ENCODE peak calls at places on chromosomes 11 and 22, in five cellular contexts. E is chondrocyte; W is CD8-positive, alpha-beta memory T cell; U is tibial artery; H is effector CD8-positive, alpha-beta T cell. I is an unnamed sample.

GRCh38 chr11:107354780-107355179 is 102.8 kb downstream of the CWF19L2 start:
- DNase-seq in E (no peak), W (no peak), U (no peak), H (no peak), I (no peak)

GRCh38 chr11:5658318-5658717 is 26.6 kb downstream of the TRIM5 start:
- DNase-seq in E (no peak), W (no peak), U (no peak), H (no peak), I (no peak)

GRCh38 chr22:49573109-49573765 is 254.4 kb downstream of the BRD1 start:
- DNase-seq in E (no peak), W (no peak), U (peak; percentile 56), H (no peak), I (no peak)

GRCh38 chr11:132973686-132974085 is 558.6 kb downstream of the OPCML start:
- DNase-seq in E (no peak), W (no peak), U (no peak), H (no peak), I (no peak)

GRCh38 chr11:120877746-120878365 is 146.0 kb upstream of the TBCEL start:
- DNase-seq in E (no peak), W (no peak), U (no peak), H (no peak), I (no peak)

GRCh38 chr11:697028-697491 is 1.4 kb downstream of the TMEM80 start:
- DNase-seq in E (no peak), W (no peak), U (no peak), H (no peak), I (no peak)

GRCh38 chr11:133840479-133840941 is 4.8 kb downstream of the SPATA19 start:
- DNase-seq in E (no peak), W (no peak), U (no peak), H (no peak), I (no peak)

GRCh38 chr22:31120230-31120629 is 2.5 kb upstream of the INPP5J start:
- DNase-seq in E (no peak), W (no peak), U (no peak), H (no peak), I (no peak)

GRCh38 chr11:95674669-95675358 is 114.8 kb downstream of the FAM76B start:
- DNase-seq in E (no peak), W (no peak), U (no peak), H (no peak), I (no peak)

GRCh38 chr11:45472713-45473317 is 186.7 kb upstream of the SYT13 start:
- DNase-seq in E (peak; percentile 65), W (no peak), U (peak; percentile 49), H (no peak), I (peak; percentile 67)

GRCh38 chr22:30969532-30970355 is 679 bp downstream of the TUG1 start:
- DNase-seq in E (no peak), W (peak; percentile 20), U (no peak), H (peak; percentile 30), I (no peak)

GRCh38 chr11:82458777-82459176 is 274.9 kb downstream of the FAM181B start:
- DNase-seq in E (no peak), W (no peak), U (no peak), H (no peak), I (no peak)

GRCh38 chr11:606245-606644 is 9.5 kb downstream of the IRF7 start:
- DNase-seq in E (peak; percentile 93), W (no peak), U (no peak), H (no peak), I (peak; percentile 78)

GRCh38 chr11:128550967-128551522 is 36.3 kb downstream of the ETS1 start:
- DNase-seq in E (no peak), W (no peak), U (no peak), H (no peak), I (no peak)

GRCh38 chr11:71364176-71364671 is 84.0 kb downstream of the DHCR7 start:
- DNase-seq in E (no peak), W (no peak), U (no peak), H (no peak), I (no peak)

GRCh38 chr11:60150279-60150678 is 32.6 kb downstream of the MS4A6A start:
- DNase-seq in E (no peak), W (no peak), U (no peak), H (no peak), I (no peak)

GRCh38 chr22:36334838-36335603 is 52.7 kb downstream of the MYH9 start:
- DNase-seq in E (no peak), W (peak; percentile 18), U (no peak), H (peak; percentile 17), I (no peak)

GRCh38 chr22:33510429-33510904 is 409.8 kb downstream of the LARGE1 start:
- DNase-seq in E (no peak), W (no peak), U (no peak), H (no peak), I (no peak)

GRCh38 chr11:45815747-45816146 is 10.8 kb downstream of the SLC35C1 start:
- DNase-seq in E (no peak), W (no peak), U (no peak), H (no peak), I (no peak)

GRCh38 chr11:122145715-122146274 is 29.8 kb upstream of the BLID start:
- DNase-seq in E (no peak), W (no peak), U (no peak), H (no peak), I (no peak)

GRCh38 chr11:128929468-128929867 is 13.2 kb downstream of the TP53AIP1 start:
- DNase-seq in E (no peak), W (no peak), U (peak; percentile 33), H (no peak), I (no peak)

GRCh38 chr11:34397120-34397519 is 39.3 kb upstream of the ABTB2 start:
- DNase-seq in E (no peak), W (no peak), U (no peak), H (no peak), I (no peak)

GRCh38 chr22:30940655-30941362 is 27.8 kb downstream of the MORC2 start:
- DNase-seq in E (no peak), W (no peak), U (no peak), H (peak; percentile 7), I (no peak)

GRCh38 chr11:118224512-118225180 is at the start of gene JAML:
- DNase-seq in E (no peak), W (peak; percentile 35), U (no peak), H (peak; percentile 36), I (no peak)

GRCh38 chr11:119316729-119317591 is at the start of gene MCAM:
- DNase-seq in E (no peak), W (no peak), U (peak; percentile 97), H (no peak), I (peak; percentile 79)

GRCh38 chr11:61736310-61736709 is 16.1 kb upstream of the MYRF start:
- DNase-seq in E (no peak), W (no peak), U (no peak), H (no peak), I (no peak)

GRCh38 chr22:37021710-37022482 is 2.4 kb downstream of the MPST start:
- DNase-seq in E (no peak), W (peak; percentile 42), U (no peak), H (peak; percentile 31), I (no peak)

GRCh38 chr11:57641426-57641825 is 8.3 kb downstream of the YPEL4 start:
- DNase-seq in E (no peak), W (no peak), U (no peak), H (no peak), I (no peak)

GRCh38 chr22:34430386-34430785 is 510.1 kb upstream of the LARGE1 start:
- DNase-seq in E (no peak), W (no peak), U (no peak), H (no peak), I (no peak)

GRCh38 chr22:32752868-32753520 is 48.5 kb upstream of the TIMP3 start:
- DNase-seq in E (no peak), W (no peak), U (no peak), H (no peak), I (no peak)

GRCh38 chr22:42644422-42645340 is 4.3 kb upstream of the ATP5MGL start:
- DNase-seq in E (peak; percentile 86), W (no peak), U (peak; percentile 88), H (no peak), I (no peak)

GRCh38 chr11:38305682-38306081 is 1707.6 kb upstream of the RAG2 start:
- DNase-seq in E (no peak), W (no peak), U (no peak), H (no peak), I (no peak)

GRCh38 chr11:67371549-67372231 is 1.7 kb downstream of the CLCF1 start:
- DNase-seq in E (no peak), W (no peak), U (peak; percentile 82), H (no peak), I (no peak)

GRCh38 chr11:19768197-19768596 is 55.6 kb downstream of the NAV2 start:
- DNase-seq in E (no peak), W (no peak), U (no peak), H (no peak), I (no peak)

GRCh38 chr22:24981656-24982055 is 29.1 kb downstream of the KIAA1671 start:
- DNase-seq in E (no peak), W (no peak), U (no peak), H (no peak), I (no peak)

GRCh38 chr22:44815099-44816070 is 63.0 kb downstream of the ARHGAP8 start:
- DNase-seq in E (no peak), W (no peak), U (no peak), H (no peak), I (peak; percentile 62)

GRCh38 chr11:90704510-90704909 is 481.7 kb upstream of the CHORDC1 start:
- DNase-seq in E (no peak), W (no peak), U (no peak), H (no peak), I (no peak)

GRCh38 chr22:42621505-42622002 is 6.9 kb upstream of the POLDIP3 start:
- DNase-seq in E (no peak), W (peak; percentile 34), U (peak; percentile 87), H (peak; percentile 24), I (peak; percentile 88)

GRCh38 chr11:69583068-69583467 is 57.9 kb upstream of the CCND1 start:
- DNase-seq in E (no peak), W (no peak), U (no peak), H (no peak), I (no peak)